ENCODE peak calls at places on chromosomes 2 and 18, in five cellular contexts. R is astrocyte of the spinal cord, B is RCC 7860, G is skeletal muscle cell, S is endothelial cell of umbilical vein. E is an unnamed sample.

GRCh38 chr2:234680688-234681050 is 183.8 kb upstream of the ARL4C start:
- DNase-seq in R (no peak), B (no peak), G (no peak), S (no peak), E (no peak)

GRCh38 chr18:43341014-43341413 is 63.7 kb upstream of the SYT4 start:
- DNase-seq in R (no peak), B (no peak), G (no peak), S (no peak), E (no peak)

GRCh38 chr2:127577973-127578372 is 42.5 kb downstream of the MYO7B start:
- DNase-seq in R (no peak), B (no peak), G (no peak), S (no peak), E (no peak)

GRCh38 chr2:205902041-205902898 is 183.7 kb downstream of the INO80D start:
- DNase-seq in R (no peak), B (no peak), G (no peak), S (no peak), E (no peak)

GRCh38 chr2:218839430-218839829 is 7.8 kb upstream of the PRKAG3 start:
- DNase-seq in R (no peak), B (no peak), G (no peak), S (no peak), E (no peak)

GRCh38 chr2:46657042-46657504 is 177.7 kb downstream of the TMEM247 start:
- DNase-seq in R (no peak), B (peak; percentile 24), G (peak; percentile 90), S (peak; percentile 28), E (no peak)

GRCh38 chr2:96158554-96158940 is 13.3 kb upstream of the DUSP2 start:
- DNase-seq in R (no peak), B (no peak), G (no peak), S (no peak), E (no peak)

GRCh38 chr2:237258146-237258545 is 155.8 kb downstream of the COL6A3 start:
- DNase-seq in R (peak; percentile 37), B (no peak), G (no peak), S (no peak), E (no peak)

GRCh38 chr2:150374562-150374961 is 112.9 kb downstream of the RND3 start:
- DNase-seq in R (no peak), B (no peak), G (no peak), S (no peak), E (no peak)

GRCh38 chr2:60527762-60528161 is 25.7 kb downstream of the BCL11A start:
- DNase-seq in R (no peak), B (no peak), G (no peak), S (no peak), E (no peak)

GRCh38 chr2:56333812-56334485 is 150.2 kb downstream of the CCDC85A start:
- DNase-seq in R (no peak), B (no peak), G (no peak), S (peak; percentile 10), E (no peak)

GRCh38 chr2:232611559-232612218 is 21.7 kb upstream of the EFHD1 start:
- DNase-seq in R (peak; percentile 60), B (no peak), G (peak; percentile 39), S (peak; percentile 19), E (no peak)

GRCh38 chr2:72007402-72007801 is 140.3 kb downstream of the CYP26B1 start:
- DNase-seq in R (no peak), B (no peak), G (no peak), S (no peak), E (no peak)

GRCh38 chr2:151840216-151840691 is 12.0 kb upstream of the ARL5A start:
- DNase-seq in R (no peak), B (no peak), G (no peak), S (no peak), E (no peak)

GRCh38 chr2:216283038-216283900 is 89.0 kb downstream of the MARCHF4 start:
- DNase-seq in R (no peak), B (no peak), G (no peak), S (no peak), E (no peak)

GRCh38 chr2:204890680-204891079 is 345.4 kb downstream of the PARD3B start:
- DNase-seq in R (no peak), B (no peak), G (no peak), S (no peak), E (no peak)

GRCh38 chr2:202158796-202159195 is 79.6 kb downstream of the SUMO1 start:
- DNase-seq in R (peak; percentile 37), B (no peak), G (no peak), S (no peak), E (no peak)

GRCh38 chr2:235018838-235019237 is 67.0 kb downstream of the SH3BP4 start:
- DNase-seq in R (no peak), B (no peak), G (no peak), S (no peak), E (no peak)

GRCh38 chr2:241724259-241724974 is 10.0 kb upstream of the D2HGDH start:
- DNase-seq in R (no peak), B (no peak), G (no peak), S (no peak), E (no peak)

GRCh38 chr2:30410217-30410616 is 36.8 kb upstream of the LCLAT1 start:
- DNase-seq in R (peak; percentile 44), B (peak; percentile 73), G (peak; percentile 37), S (no peak), E (no peak)

GRCh38 chr2:238875531-238876231 is 27.8 kb downstream of the TWIST2 start:
- DNase-seq in R (no peak), B (no peak), G (no peak), S (no peak), E (no peak)

GRCh38 chr2:177289824-177290632 is 25.5 kb upstream of the NFE2L2 start:
- DNase-seq in R (no peak), B (no peak), G (no peak), S (no peak), E (no peak)

GRCh38 chr18:9092665-9093064 is 9.8 kb upstream of the NDUFV2 start:
- DNase-seq in R (no peak), B (no peak), G (no peak), S (peak; percentile 72), E (no peak)

GRCh38 chr2:218221015-218221414 is 4.0 kb downstream of the ARPC2 start:
- DNase-seq in R (no peak), B (no peak), G (no peak), S (no peak), E (no peak)

GRCh38 chr2:106065983-106066826 is 127.9 kb downstream of the UXS1 start:
- DNase-seq in R (no peak), B (no peak), G (no peak), S (no peak), E (peak; percentile 15)

GRCh38 chr2:74877376-74877775 is 43.4 kb downstream of the HK2 start:
- DNase-seq in R (no peak), B (no peak), G (no peak), S (no peak), E (no peak)

E was measured in globus pallidus.